ENCODE peak calls at places on chromosomes 11 and 22, in nine cellular contexts. S is Right ventricle myocardium superior; V is GM06990; X is WTC11; T is right lobe of liver; C is mammary epithelial cell; H is HepG2; L is foreskin keratinocyte; N is naive thymus-derived CD8-positive, alpha-beta T cell. P is an unnamed sample.

GRCh38 chr11:27420217-27420616 is 52.4 kb downstream of the LGR4 start:
- DNase-seq in S (no peak), V (no peak), X (no peak), T (no peak), C (no peak), H (no peak), L (no peak), N (no peak), P (no peak)

GRCh38 chr11:10982695-10983492 is 125.0 kb upstream of the ZBED5 start:
- DNase-seq in S (no peak), V (no peak), X (no peak), T (no peak), C (peak; percentile 32), H (no peak), L (peak; percentile 30), N (no peak), P (no peak)

GRCh38 chr11:70522613-70523311 is 124.4 kb downstream of the CTTN start:
- DNase-seq in S (peak; percentile 22), V (no peak), X (no peak), T (no peak), C (no peak), H (no peak), L (no peak), N (no peak), P (peak; percentile 66)

GRCh38 chr11:35116762-35117588 is 22.0 kb upstream of the CD44 start:
- DNase-seq in S (peak; percentile 44), V (no peak), X (no peak), T (no peak), C (no peak), H (no peak), L (no peak), N (no peak), P (no peak)

GRCh38 chr11:22539851-22540376 is 85.7 kb downstream of the FANCF start:
- DNase-seq in S (no peak), V (no peak), X (no peak), T (no peak), C (peak; percentile 31), H (peak; percentile 9), L (peak; percentile 45), N (no peak), P (peak; percentile 48)

GRCh38 chr22:19970031-19970478 is 28.4 kb upstream of the TXNRD2 start:
- DNase-seq in S (no peak), V (no peak), X (no peak), T (no peak), C (no peak), H (no peak), L (no peak), N (no peak), P (no peak)

GRCh38 chr11:69840371-69841169 is 21.4 kb upstream of the FGF3 start:
- DNase-seq in S (no peak), V (no peak), X (no peak), T (no peak), C (peak; percentile 55), H (no peak), L (no peak), N (no peak), P (no peak)

GRCh38 chr11:101880208-101880607 is 34.6 kb upstream of the CEP126 start:
- DNase-seq in S (no peak), V (no peak), X (no peak), T (no peak), C (peak; percentile 33), H (peak; percentile 75), L (peak; percentile 37), N (no peak), P (no peak)

GRCh38 chr11:25625094-25625493 is 706.8 kb upstream of the ANO3 start:
- DNase-seq in S (no peak), V (no peak), X (no peak), T (no peak), C (no peak), H (no peak), L (no peak), N (no peak), P (no peak)

GRCh38 chr11:67613960-67614715 is 7.4 kb downstream of the NDUFV1 start:
- DNase-seq in S (peak; percentile 80), V (peak; percentile 87), X (peak; percentile 84), T (peak; percentile 57), C (peak; percentile 57), H (no peak), L (peak; percentile 69), N (peak; percentile 87), P (peak; percentile 85)

P was measured in trophoblast cell.